ENCODE peak calls at places on chromosomes 13 and 19, in seven cellular contexts. R is CD4-positive, alpha-beta T cell; Z is EL; F is endothelial cell; A is hepatic stellate cell; S is stimulated activated CD8-positive, alpha-beta memory T cell treated with anti-CD3 and anti-CD28 coated beads, Interleukin-7, amount 100 ng/mL, for 4 hours; O is Daoy. C is an unnamed sample.

GRCh38 chr13:67156718-67157049 is 73.5 kb downstream of the PCDH9 start:
- DNase-seq in R (no peak), Z (no peak), F (no peak), A (no peak), S (no peak), O (no peak), C (no peak)

GRCh38 chr13:92530364-92530763 is 696.2 kb upstream of the GPC6 start:
- DNase-seq in R (no peak), Z (no peak), F (no peak), A (no peak), S (no peak), O (no peak), C (no peak)

GRCh38 chr19:44951179-44952159 is 3.7 kb upstream of the CLPTM1 start:
- DNase-seq in R (peak), Z (peak), F (peak), A (peak), S (peak), O (peak), C (peak)

GRCh38 chr13:21685485-21686064 is 14.7 kb downstream of the FGF9 start:
- DNase-seq in R (no peak), Z (no peak), F (no peak), A (no peak), S (no peak), O (no peak), C (no peak)

GRCh38 chr19:8265872-8266271 is 42.3 kb downstream of the CD320 start:
- DNase-seq in R (no peak), Z (no peak), F (no peak), A (no peak), S (no peak), O (no peak), C (no peak)

GRCh38 chr13:96238861-96239260 is 149.0 kb downstream of the HS6ST3 start:
- DNase-seq in R (no peak), Z (no peak), F (no peak), A (no peak), S (no peak), O (peak), C (no peak)

GRCh38 chr19:19526581-19527370 is 1.9 kb upstream of the YJEFN3 start:
- DNase-seq in R (no peak), Z (no peak), F (no peak), A (peak), S (no peak), O (no peak), C (no peak)

GRCh38 chr19:45638930-45639729 is at the start of gene EML2:
- DNase-seq in R (no peak), Z (peak), F (peak), A (peak), S (peak), O (peak), C (no peak)

GRCh38 chr19:14496849-14497346 is 971 bp upstream of the GIPC1 start:
- DNase-seq in R (no peak), Z (no peak), F (no peak), A (no peak), S (no peak), O (no peak), C (no peak)

GRCh38 chr19:28596561-28597071 is 616.3 kb downstream of the UQCRFS1 start:
- DNase-seq in R (no peak), Z (no peak), F (no peak), A (no peak), S (no peak), O (no peak), C (no peak)

GRCh38 chr19:30704716-30705115 is 332.5 kb downstream of the ZNF536 start:
- DNase-seq in R (no peak), Z (no peak), F (no peak), A (no peak), S (no peak), O (no peak), C (no peak)

GRCh38 chr13:109669234-109669612 is 117.2 kb downstream of the IRS2 start:
- DNase-seq in R (no peak), Z (no peak), F (no peak), A (no peak), S (no peak), O (no peak), C (no peak)

GRCh38 chr13:35225582-35225981 is 250.9 kb downstream of the MAB21L1 start:
- DNase-seq in R (no peak), Z (no peak), F (no peak), A (no peak), S (no peak), O (no peak), C (no peak)

GRCh38 chr19:5974721-5975387 is 3.1 kb downstream of the RANBP3 start:
- DNase-seq in R (no peak), Z (no peak), F (no peak), A (no peak), S (no peak), O (no peak), C (no peak)

GRCh38 chr13:40271931-40272775 is 394.3 kb downstream of the FOXO1 start:
- DNase-seq in R (peak), Z (peak), F (no peak), A (peak), S (peak), O (peak), C (peak)

GRCh38 chr13:73731564-73731963 is 402.6 kb downstream of the KLF12 start:
- DNase-seq in R (no peak), Z (no peak), F (no peak), A (no peak), S (no peak), O (no peak), C (no peak)

GRCh38 chr13:112896736-112897602 is 72.0 kb upstream of the MCF2L start:
- DNase-seq in R (no peak), Z (no peak), F (no peak), A (no peak), S (no peak), O (no peak), C (no peak)

GRCh38 chr13:50685491-50685890 is 158.0 kb downstream of the DLEU7 start:
- DNase-seq in R (no peak), Z (no peak), F (no peak), A (no peak), S (no peak), O (peak), C (peak)

GRCh38 chr19:611506-611869 is 21.8 kb downstream of the HCN2 start:
- DNase-seq in R (peak), Z (peak), F (no peak), A (peak), S (peak), O (peak), C (peak)

GRCh38 chr13:113209880-113210421 is 538 bp downstream of the CUL4A start:
- DNase-seq in R (peak), Z (peak), F (peak), A (peak), S (peak), O (peak), C (no peak)

GRCh38 chr13:26760835-26761582 is 423 bp upstream of the GPR12 start:
- DNase-seq in R (no peak), Z (no peak), F (no peak), A (no peak), S (no peak), O (no peak), C (no peak)

GRCh38 chr19:29528350-29528945 is 2.7 kb downstream of the VSTM2B start:
- DNase-seq in R (peak), Z (peak), F (peak), A (peak), S (peak), O (peak), C (peak)

GRCh38 chr13:26656919-26657318 is 99.4 kb downstream of the WASF3 start:
- DNase-seq in R (no peak), Z (no peak), F (no peak), A (peak), S (no peak), O (no peak), C (peak)

GRCh38 chr19:6092329-6093286 is 17.7 kb downstream of the RFX2 start:
- DNase-seq in R (no peak), Z (peak), F (peak), A (peak), S (no peak), O (peak), C (no peak)

GRCh38 chr13:45341799-45342584 is 1.0 kb upstream of the TPT1 start:
- DNase-seq in R (no peak), Z (peak), F (no peak), A (peak), S (no peak), O (no peak), C (peak)

GRCh38 chr13:83881917-83882625 is at the start of gene SLITRK1:
- DNase-seq in R (no peak), Z (peak), F (peak), A (no peak), S (no peak), O (peak), C (peak)

GRCh38 chr19:34774857-34775256 is 1.8 kb upstream of the ZNF599 start:
- DNase-seq in R (no peak), Z (no peak), F (no peak), A (no peak), S (no peak), O (no peak), C (no peak)

GRCh38 chr13:27304611-27305010 is 34.0 kb downstream of the RASL11A start:
- DNase-seq in R (no peak), Z (no peak), F (no peak), A (no peak), S (no peak), O (no peak), C (no peak)

GRCh38 chr13:31424130-31424729 is 224.5 kb downstream of the B3GLCT start:
- DNase-seq in R (peak), Z (peak), F (peak), A (peak), S (peak), O (peak), C (peak)

GRCh38 chr13:39317284-39317683 is 279.0 kb downstream of the NHLRC3 start:
- DNase-seq in R (no peak), Z (peak), F (no peak), A (no peak), S (no peak), O (peak), C (no peak)